ENCODE peak calls at places on chromosomes 2 and 18, in eight cellular contexts. O, H, E, V, X, D, F and L are unnamed samples.

GRCh38 chr2:158686166-158686792 is 108.8 kb upstream of the DAPL1 start:
- DNase-seq in F (no peak), E (peak), D (no peak), X (no peak), V (no peak), O (peak), H (peak), L (no peak)

GRCh38 chr2:129193961-129194360 is 785.5 kb upstream of the RAB6C start:
- DNase-seq in E (no peak), O (no peak), F (no peak), D (no peak), H (no peak), X (no peak), V (no peak), L (no peak)

GRCh38 chr2:44168684-44169154 is at the start of gene PPM1B:
- DNase-seq in O (no peak), E (no peak), F (no peak), V (peak), H (peak), D (peak), X (no peak), L (no peak)

GRCh38 chr2:232293191-232293590 is 85.4 kb upstream of the ALPP start:
- DNase-seq in V (no peak), O (no peak), D (no peak), F (no peak), H (no peak), E (no peak), X (no peak), L (no peak)

GRCh38 chr2:60735496-60736250 is 20.4 kb upstream of the PAPOLG start:
- DNase-seq in X (no peak), D (no peak), H (no peak), F (no peak), E (no peak), O (peak), V (no peak), L (no peak)

GRCh38 chr18:9619990-9620389 is 5.6 kb upstream of the PPP4R1 start:
- DNase-seq in X (no peak), E (peak), O (peak), F (no peak), D (no peak), V (no peak), H (no peak), L (no peak)

GRCh38 chr2:228417966-228418365 is 236.5 kb upstream of the SPHKAP start:
- DNase-seq in O (peak), E (peak), H (no peak), V (no peak), F (no peak), D (no peak), X (peak), L (no peak)

GRCh38 chr2:86000938-86001312 is 104.8 kb downstream of the POLR1A start:
- DNase-seq in H (no peak), E (no peak), O (no peak), D (no peak), F (no peak), X (no peak), V (peak), L (no peak)

GRCh38 chr2:101985793-101986164 is 6.0 kb upstream of the IL1R2 start:
- DNase-seq in F (no peak), X (no peak), E (no peak), V (no peak), D (no peak), H (no peak), O (no peak), L (no peak)

GRCh38 chr2:156565066-156565710 is 129.0 kb downstream of the GPD2 start:
- DNase-seq in V (no peak), E (peak), D (no peak), F (no peak), H (no peak), O (peak), X (peak), L (peak)

GRCh38 chr2:128308284-128308731 is 10.4 kb downstream of the HS6ST1 start:
- DNase-seq in X (no peak), E (no peak), D (peak), V (no peak), O (no peak), H (peak), F (no peak), L (no peak)

GRCh38 chr2:190023860-190024259 is 38.7 kb downstream of the MSTN start:
- DNase-seq in V (no peak), O (peak), H (no peak), X (peak), D (peak), E (peak), F (no peak), L (no peak)

GRCh38 chr2:177241771-177242135 is 22.8 kb downstream of the NFE2L2 start:
- DNase-seq in V (no peak), F (no peak), E (peak), O (no peak), D (no peak), X (no peak), H (no peak), L (no peak)

GRCh38 chr2:128154225-128154624 is 63.2 kb downstream of the UGGT1 start:
- DNase-seq in F (no peak), X (no peak), O (no peak), E (no peak), D (peak), V (no peak), H (peak), L (no peak)

GRCh38 chr18:37419866-37420265 is 145.7 kb downstream of the CELF4 start:
- DNase-seq in E (no peak), X (no peak), D (no peak), F (no peak), H (no peak), O (no peak), V (no peak), L (no peak)

GRCh38 chr18:3015851-3016250 is 2.9 kb upstream of the LPIN2 start:
- DNase-seq in F (no peak), X (no peak), E (no peak), H (no peak), V (no peak), D (no peak), O (no peak), L (no peak)

GRCh38 chr2:191789791-191790190 is 57.1 kb downstream of the CAVIN2 start:
- DNase-seq in X (peak), H (no peak), D (no peak), E (peak), V (no peak), O (peak), F (no peak), L (no peak)

GRCh38 chr2:31980674-31981356 is 30.0 kb downstream of the MEMO1 start:
- DNase-seq in O (peak), D (no peak), V (no peak), X (no peak), E (peak), F (no peak), H (no peak), L (no peak)
- TF ChIP-seq CTCF in O (no peak), D (no peak), V (no peak), X (no peak), E (peak), F (no peak), H (no peak), L (no peak)

DNA sequence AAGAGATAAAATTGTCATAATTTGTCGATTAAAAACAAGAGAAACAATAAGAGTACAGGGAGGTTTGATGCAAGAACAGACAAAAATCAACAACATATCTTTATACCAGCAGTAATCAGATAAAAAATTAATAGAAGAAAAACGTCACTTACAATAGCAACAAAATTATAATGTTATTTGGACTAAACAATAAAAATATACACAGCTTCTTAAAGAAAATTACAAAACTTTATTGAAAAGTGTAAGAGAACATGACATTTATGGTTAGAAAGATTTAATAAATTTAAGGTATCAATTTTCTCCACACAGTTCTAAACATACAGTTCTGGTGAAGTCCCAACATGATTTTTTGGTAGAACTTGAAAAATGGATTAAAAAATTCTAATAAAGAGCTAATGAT is 12.8 kb downstream of the RNF138 start:
- DNase-seq in D (no peak), H (no peak), E (no peak), V (no peak), F (no peak), O (no peak), X (no peak), L (no peak)
- H3K4me3 ChIP-seq in D (no peak), H (no peak), E (no peak), V (no peak), F (no peak), O (no peak), X (no peak), L (no peak)

GRCh38 chr18:51537487-51537886 is 340.0 kb upstream of the MEX3C start:
- DNase-seq in O (no peak), F (no peak), H (peak), V (no peak), D (peak), X (peak), E (peak), L (no peak)
- TF ChIP-seq CTCF in O (no peak), F (no peak), H (peak), V (no peak), D (peak), X (peak), E (no peak), L (no peak)

GRCh38 chr2:202035941-202036372 is 2.3 kb downstream of the FZD7 start:
- DNase-seq in E (no peak), D (no peak), X (no peak), O (no peak), H (no peak), V (no peak), F (no peak), L (no peak)

GRCh38 chr2:202037086-202037485 is 3.4 kb downstream of the FZD7 start:
- DNase-seq in X (no peak), D (no peak), O (peak), H (no peak), E (no peak), F (no peak), V (no peak), L (no peak)

GRCh38 chr2:202038471-202039277 is 5.0 kb downstream of the FZD7 start:
- DNase-seq in V (no peak), O (peak), F (no peak), D (no peak), H (peak), X (no peak), E (peak), L (no peak)

GRCh38 chr2:202035089-202035940 is 1.7 kb downstream of the FZD7 start:
- DNase-seq in O (peak), E (peak), V (peak), X (no peak), H (peak), F (no peak), D (no peak), L (peak)

DNA sequence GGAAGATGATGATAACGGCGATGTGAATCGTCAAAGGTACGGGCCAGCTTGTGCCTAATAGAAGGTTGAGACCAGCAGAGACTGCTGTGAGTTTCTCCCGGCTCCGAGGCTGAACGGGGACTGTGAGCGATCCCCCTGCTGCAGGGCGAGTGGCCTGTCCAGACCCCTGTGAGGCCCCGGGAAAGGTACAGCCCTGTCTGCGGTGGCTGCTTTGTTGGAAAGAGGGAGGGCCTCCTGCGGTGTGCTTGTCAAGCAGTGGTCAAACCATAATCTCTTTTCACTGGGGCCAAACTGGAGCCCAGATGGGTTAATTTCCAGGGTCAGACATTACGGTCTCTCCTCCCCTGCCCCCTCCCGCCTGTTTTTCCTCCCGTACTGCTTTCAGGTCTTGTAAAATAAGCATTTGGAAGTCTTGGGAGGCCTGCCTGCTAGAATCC is 3.0 kb downstream of the FZD7 start:
- DNase-seq in X (no peak), D (peak), V (no peak), F (no peak), O (peak), H (no peak), E (no peak), L (no peak)
- H3K4me3 ChIP-seq in X (peak), D (peak), V (peak), F (no peak), O (peak), H (peak), E (no peak), L (peak)

GRCh38 chr2:172484253-172484652 is 56.9 kb downstream of the ITGA6 start:
- DNase-seq in E (peak), H (no peak), F (no peak), D (no peak), X (peak), V (no peak), O (peak), L (no peak)
- TF ChIP-seq CTCF in E (peak), H (peak), F (no peak), D (peak), X (peak), V (no peak), O (peak), L (peak)

GRCh38 chr2:163121483-163121882 is 282.9 kb upstream of the KCNH7 start:
- DNase-seq in E (no peak), H (no peak), D (no peak), F (no peak), V (no peak), O (no peak), X (no peak), L (no peak)
- H3K4me3 ChIP-seq in E (no peak), H (no peak), D (no peak), F (no peak), V (no peak), O (no peak), X (no peak), L (no peak)

GRCh38 chr2:100879296-100879695 is 59.4 kb downstream of the NPAS2 start:
- DNase-seq in F (no peak), O (no peak), D (no peak), E (no peak), H (no peak), X (no peak), V (no peak), L (no peak)
- TF ChIP-seq CTCF in F (no peak), O (no peak), D (no peak), E (no peak), H (no peak), X (no peak), V (no peak), L (no peak)

DNA sequence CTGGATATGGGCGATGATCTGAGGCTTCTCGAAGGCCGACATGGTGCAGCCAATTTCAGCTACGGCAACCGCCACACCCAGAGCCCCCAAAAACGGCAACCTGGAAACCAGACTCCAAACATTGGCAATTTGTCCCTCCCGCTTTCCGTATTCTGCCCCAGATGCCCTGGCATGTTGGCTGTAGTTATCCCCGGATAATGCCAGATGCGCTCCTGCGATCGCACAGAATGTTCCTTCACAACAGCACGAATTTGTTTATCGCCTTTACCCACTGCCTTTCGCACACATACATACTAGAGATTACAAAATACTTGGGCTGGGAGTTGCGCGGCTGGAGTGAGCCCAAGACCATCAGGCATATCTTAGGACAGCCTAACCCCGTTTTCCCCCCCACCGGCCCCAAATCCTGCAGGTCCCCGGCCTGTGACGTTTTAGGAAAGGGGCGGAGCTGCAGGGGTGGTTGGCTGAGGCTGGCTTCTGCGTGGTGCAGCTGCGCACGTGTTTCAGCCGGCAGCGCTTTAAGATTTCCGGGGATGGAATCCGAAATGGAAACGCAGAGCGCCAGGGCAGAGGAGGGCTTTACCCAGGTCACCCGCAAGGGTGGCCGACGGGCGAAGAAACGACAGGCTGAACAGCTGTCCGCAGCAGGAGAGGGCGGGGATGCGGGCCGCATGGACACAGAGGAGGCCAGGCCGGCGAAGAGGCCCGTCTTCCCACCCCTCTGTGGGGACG is at the start of gene PNO1:
- DNase-seq in E (peak), V (peak), O (peak), F (peak), D (peak), X (peak), H (peak), L (peak)
- H3K4me3 ChIP-seq in E (peak), V (peak), O (peak), F (peak), D (peak), X (peak), H (peak), L (peak)

DNA sequence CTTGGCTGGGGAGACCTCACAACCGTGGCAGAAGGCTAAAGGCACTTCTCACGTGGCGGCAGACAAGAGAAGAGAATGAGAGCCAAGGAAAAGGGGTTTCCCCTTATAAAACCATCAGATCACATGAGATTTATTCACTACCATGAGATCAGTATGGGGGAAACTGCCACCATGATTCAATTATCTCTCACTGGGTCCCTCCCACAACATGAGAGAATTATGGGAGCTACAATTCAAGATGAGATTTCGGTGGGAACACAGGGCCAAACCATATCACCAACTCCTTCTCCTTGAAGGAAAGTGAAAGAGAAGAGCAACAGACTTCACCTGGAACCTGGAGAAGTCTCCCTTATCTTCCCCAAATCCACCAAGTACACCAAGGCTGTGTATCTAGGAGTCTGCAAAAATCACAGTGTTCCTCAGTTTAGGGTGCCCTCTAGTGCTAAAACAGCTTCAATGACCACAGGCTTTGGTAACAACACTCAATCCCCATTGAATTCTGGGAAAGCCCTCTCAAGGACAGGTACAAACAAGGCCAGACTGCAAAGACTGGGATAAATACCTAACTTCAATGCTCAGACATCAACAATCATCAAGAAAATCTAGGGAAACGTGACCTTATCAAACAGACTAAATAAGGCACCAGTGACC is 148.8 kb upstream of the SRD5A2 start:
- DNase-seq in H (no peak), D (no peak), O (peak), F (no peak), X (no peak), V (no peak), E (peak), L (peak)
- TF ChIP-seq CTCF in H (no peak), D (peak), O (peak), F (no peak), X (peak), V (no peak), E (peak), L (peak)

GRCh38 chr2:70834106-70834505 is 1.5 kb downstream of the CD207 start:
- DNase-seq in H (no peak), E (no peak), X (no peak), O (no peak), F (no peak), V (no peak), D (no peak), L (no peak)

GRCh38 chr2:70833246-70833645 is 2.4 kb downstream of the CD207 start:
- DNase-seq in H (no peak), O (no peak), F (no peak), V (no peak), E (no peak), X (no peak), D (no peak), L (no peak)

GRCh38 chr2:70831861-70832260 is 3.8 kb downstream of the CD207 start:
- DNase-seq in E (no peak), D (no peak), X (no peak), H (no peak), F (no peak), O (no peak), V (no peak), L (no peak)

GRCh38 chr2:70835643-70836042 is at the start of gene CD207:
- DNase-seq in H (no peak), O (no peak), V (no peak), E (no peak), D (no peak), X (no peak), F (no peak), L (no peak)

GRCh38 chr2:70834881-70835280 is 735 bp downstream of the CD207 start:
- DNase-seq in H (no peak), F (no peak), X (no peak), D (no peak), V (no peak), O (no peak), E (no peak), L (no peak)
- H3K4me3 ChIP-seq in H (no peak), F (no peak), X (no peak), D (no peak), V (no peak), O (no peak), E (no peak), L (no peak)